ENCODE peak calls at places on chromosomes 16 and 17, in five cellular contexts. F, H, I, O and W are unnamed samples.

GRCh38 chr17:38545531-38546225 is 60.1 kb downstream of the SRCIN1 start:
- DNase-seq in F (no peak), H (no peak), I (no peak), O (no peak), W (no peak)

GRCh38 chr17:2295575-2295974 is 8.0 kb downstream of the SMG6 start:
- DNase-seq in F (no peak), H (no peak), I (no peak), O (no peak), W (no peak)

GRCh38 chr17:62804822-62805221 is 3.3 kb downstream of the MARCHF10 start:
- DNase-seq in F (no peak), H (no peak), I (no peak), O (no peak), W (no peak)

GRCh38 chr17:14843086-14843795 is 421.9 kb downstream of the PMP22 start:
- DNase-seq in F (no peak), H (no peak), I (no peak), O (no peak), W (no peak)

GRCh38 chr16:25868041-25868600 is 176.4 kb downstream of the HS3ST4 start:
- DNase-seq in F (no peak), H (no peak), I (no peak), O (no peak), W (no peak)

GRCh38 chr17:73929860-73930430 is 273.5 kb upstream of the RPL38 start:
- DNase-seq in F (no peak), H (no peak), I (peak), O (no peak), W (no peak)

GRCh38 chr16:89155851-89156739 is 15.5 kb upstream of the CDH15 start:
- DNase-seq in F (no peak), H (no peak), I (no peak), O (no peak), W (no peak)

GRCh38 chr16:12573730-12574383 is 229.8 kb downstream of the CPPED1 start:
- DNase-seq in F (peak), H (peak), I (peak), O (peak), W (peak)

GRCh38 chr16:10982430-10983174 is 38.2 kb downstream of the CLEC16A start:
- DNase-seq in F (peak), H (no peak), I (no peak), O (peak), W (no peak)

GRCh38 chr17:15257316-15257925 is 7.7 kb downstream of the PMP22 start:
- DNase-seq in F (peak), H (peak), I (peak), O (peak), W (peak)

GRCh38 chr16:62963846-62964245 is 927.6 kb upstream of the CDH8 start:
- DNase-seq in F (no peak), H (no peak), I (no peak), O (no peak), W (no peak)

GRCh38 chr17:4948166-4948996 is at the start of gene PFN1:
- DNase-seq in F (peak), H (peak), I (peak), O (peak), W (peak)

GRCh38 chr16:80682435-80683070 is 121.8 kb downstream of the CDYL2 start:
- DNase-seq in F (no peak), H (no peak), I (no peak), O (no peak), W (no peak)

GRCh38 chr17:56150631-56151030 is 2.6 kb upstream of the ANKFN1 start:
- DNase-seq in F (no peak), H (no peak), I (no peak), O (no peak), W (no peak)

GRCh38 chr17:41687828-41688640 is 651 bp upstream of the EIF1 start:
- DNase-seq in F (peak), H (peak), I (peak), O (peak), W (peak)

GRCh38 chr17:29283496-29283895 is 10.5 kb downstream of the NUFIP2 start:
- DNase-seq in F (no peak), H (no peak), I (no peak), O (no peak), W (no peak)

GRCh38 chr16:51453296-51453695 is 302.2 kb upstream of the SALL1 start:
- DNase-seq in F (no peak), H (no peak), I (no peak), O (no peak), W (no peak)

GRCh38 chr16:83994087-83994486 is 26.0 kb downstream of the NECAB2 start:
- DNase-seq in F (no peak), H (no peak), I (no peak), O (no peak), W (no peak)

GRCh38 chr16:15041260-15042011 is 14.4 kb downstream of the NTAN1 start:
- DNase-seq in F (peak), H (peak), I (peak), O (peak), W (no peak)

GRCh38 chr16:48517493-48517892 is 92.5 kb downstream of the N4BP1 start:
- DNase-seq in F (no peak), H (peak), I (no peak), O (no peak), W (no peak)

GRCh38 chr16:68085259-68086071 is at the start of gene NFATC3:
- DNase-seq in F (peak), H (peak), I (peak), O (peak), W (peak)

GRCh38 chr17:13642188-13642587 is 40.5 kb upstream of the HS3ST3A1 start:
- DNase-seq in F (peak), H (no peak), I (no peak), O (no peak), W (no peak)

GRCh38 chr17:59914274-59914854 is 21.4 kb downstream of the RPS6KB1 start:
- DNase-seq in F (no peak), H (no peak), I (peak), O (no peak), W (no peak)

GRCh38 chr17:69223809-69224208 is 4.8 kb downstream of the ABCA10 start:
- DNase-seq in F (no peak), H (no peak), I (no peak), O (no peak), W (no peak)

GRCh38 chr17:48121921-48122650 is 14.5 kb downstream of the SNX11 start:
- DNase-seq in F (no peak), H (no peak), I (no peak), O (no peak), W (no peak)

GRCh38 chr17:45228985-45229517 is 7.4 kb downstream of the FMNL1 start:
- DNase-seq in F (peak), H (peak), I (peak), O (peak), W (peak)

GRCh38 chr16:77111057-77111456 is 79.9 kb upstream of the MON1B start:
- DNase-seq in F (no peak), H (no peak), I (no peak), O (no peak), W (no peak)

GRCh38 chr17:42200702-42201101 is 6.4 kb upstream of the GHDC start:
- DNase-seq in F (peak), H (no peak), I (no peak), O (peak), W (no peak)

GRCh38 chr17:83079766-83080616 is 582 bp downstream of the METRNL start:
- DNase-seq in F (no peak), H (no peak), I (no peak), O (no peak), W (no peak)

GRCh38 chr16:50297301-50298074 is 31.1 kb downstream of the ADCY7 start:
- DNase-seq in F (no peak), H (peak), I (no peak), O (peak), W (no peak)

GRCh38 chr16:68367440-68367839 is 56.6 kb downstream of the PRMT7 start:
- DNase-seq in F (no peak), H (no peak), I (no peak), O (no peak), W (no peak)

GRCh38 chr17:5971969-5972368 is 98.2 kb upstream of the WSCD1 start:
- DNase-seq in F (no peak), H (no peak), I (no peak), O (no peak), W (no peak)

GRCh38 chr17:57035971-57036481 is 49.0 kb upstream of the AKAP1 start:
- DNase-seq in F (peak), H (no peak), I (no peak), O (peak), W (no peak)

GRCh38 chr17:38844261-38844757 is 9.2 kb downstream of the RPL23 start:
- DNase-seq in F (no peak), H (peak), I (peak), O (peak), W (no peak)

GRCh38 chr17:38464251-38464722 is 36.0 kb downstream of the ARHGAP23 start:
- DNase-seq in F (peak), H (peak), I (no peak), O (peak), W (no peak)

GRCh38 chr17:1362964-1363363 is 37.1 kb downstream of the YWHAE start:
- DNase-seq in F (peak), H (no peak), I (no peak), O (no peak), W (no peak)

GRCh38 chr17:3659541-3660111 is 8.8 kb downstream of the TAX1BP3 start:
- DNase-seq in F (peak), H (peak), I (no peak), O (peak), W (no peak)

GRCh38 chr17:48753794-48754499 is 25.4 kb upstream of the HOXB13 start:
- DNase-seq in F (no peak), H (no peak), I (no peak), O (no peak), W (no peak)

GRCh38 chr16:27431773-27432599 is 30.0 kb downstream of the IL21R start:
- DNase-seq in F (peak), H (peak), I (no peak), O (no peak), W (no peak)

DNA sequence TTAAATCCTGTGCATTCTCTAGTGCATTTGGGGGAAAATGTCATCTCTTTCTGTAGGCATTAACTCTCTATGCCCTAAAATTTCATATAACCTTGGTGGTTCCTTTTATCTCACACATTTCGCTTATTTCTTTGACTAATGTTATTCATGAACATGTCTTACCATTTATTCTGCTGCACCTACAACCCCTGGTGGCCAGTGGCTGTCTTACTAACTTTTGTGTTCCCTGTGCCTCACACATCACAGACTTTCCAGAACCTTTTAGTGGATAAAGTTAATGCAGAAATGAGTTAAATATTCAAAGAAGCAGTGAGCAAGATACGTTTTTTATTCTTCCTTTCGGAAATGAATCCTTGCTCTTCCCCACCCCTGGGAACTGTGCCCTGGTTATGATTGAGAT is 111.9 kb downstream of the CDH13 start:
- DNase-seq in F (no peak), H (no peak), I (peak), O (no peak), W (no peak)
- TF ChIP-seq CTCF in F (no peak), H (peak), I (peak), O (peak), W (no peak)

GRCh38 chr16:81964808-81965207 is 46.5 kb downstream of the SDR42E1 start:
- DNase-seq in F (no peak), H (no peak), I (no peak), O (no peak), W (no peak)

GRCh38 chr16:81971853-81972252 is 39.4 kb downstream of the SDR42E1 start:
- DNase-seq in F (no peak), H (no peak), I (no peak), O (no peak), W (no peak)

GRCh38 chr16:81967358-81967757 is 43.9 kb downstream of the SDR42E1 start:
- DNase-seq in F (no peak), H (no peak), I (no peak), O (no peak), W (no peak)
- H3K27ac ChIP-seq in F (no peak), H (no peak), I (no peak), O (no peak), W (no peak)

GRCh38 chr16:87678618-87679017 is 76.3 kb downstream of the JPH3 start:
- DNase-seq in F (no peak), H (no peak), I (no peak), O (no peak), W (no peak)
- TF ChIP-seq CTCF in F (no peak), H (no peak), I (no peak), O (no peak), W (no peak)

GRCh38 chr16:57284206-57284951 is at the start of gene PLLP:
- DNase-seq in F (no peak), H (no peak), I (peak), O (no peak), W (no peak)

GRCh38 chr16:57284952-57285263 is 436 bp upstream of the PLLP start:
- DNase-seq in F (no peak), H (no peak), I (no peak), O (no peak), W (no peak)

GRCh38 chr16:57285379-57285778 is 907 bp upstream of the PLLP start:
- DNase-seq in F (no peak), H (no peak), I (no peak), O (no peak), W (no peak)

GRCh38 chr16:57283956-57284205 is 591 bp downstream of the PLLP start:
- DNase-seq in F (no peak), H (no peak), I (no peak), O (no peak), W (no peak)

DNA sequence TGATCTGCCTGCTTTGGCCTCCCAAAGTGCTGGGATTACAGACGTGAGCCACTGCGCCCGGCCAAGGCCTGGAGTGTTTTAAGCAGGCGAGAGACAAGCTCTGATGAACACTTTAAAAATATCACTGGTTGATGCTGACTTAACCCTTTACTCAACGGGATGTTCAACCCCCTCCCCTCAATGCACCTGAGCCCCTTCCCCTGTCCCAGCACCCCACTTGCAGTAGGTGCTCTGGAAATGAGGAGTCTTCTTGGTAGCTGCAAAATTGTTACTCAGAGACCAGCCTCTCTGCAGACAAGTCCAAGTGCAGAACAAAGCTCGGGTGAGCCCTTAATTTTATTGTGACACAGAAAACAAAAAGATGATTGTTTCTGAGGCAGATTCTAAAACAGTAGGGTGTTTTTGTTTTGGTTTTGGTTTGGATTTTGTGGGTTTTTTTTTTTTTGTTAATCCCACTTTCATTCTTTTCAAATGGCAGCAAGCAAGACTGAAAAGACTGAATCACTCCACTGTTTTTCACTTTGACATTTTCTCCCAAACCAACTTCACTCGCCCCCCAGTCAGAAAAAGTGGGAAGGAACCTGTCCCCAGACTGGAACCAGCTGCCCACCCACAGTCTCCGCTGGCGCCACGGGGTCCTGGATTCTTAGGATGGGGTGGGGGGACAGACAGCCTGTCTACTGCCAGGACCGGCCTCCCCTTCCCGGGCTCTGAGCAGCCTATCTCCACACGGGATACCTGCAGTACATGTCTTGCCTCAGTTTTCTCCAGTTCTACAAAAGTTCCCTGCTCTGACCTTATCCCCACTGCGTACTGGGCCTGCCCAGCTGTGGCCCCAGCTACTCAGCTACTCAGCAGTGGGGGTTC is 5.2 kb upstream of the PLLP start:
- DNase-seq in F (no peak), H (no peak), I (no peak), O (no peak), W (no peak)
- H3K27ac ChIP-seq in F (no peak), H (no peak), I (no peak), O (no peak), W (no peak)

GRCh38 chr17:75694536-75694935 is 26.7 kb upstream of the ITGB4 start:
- DNase-seq in F (no peak), H (no peak), I (no peak), O (no peak), W (no peak)

GRCh38 chr17:75695141-75695829 is 26.0 kb upstream of the ITGB4 start:
- DNase-seq in F (no peak), H (no peak), I (no peak), O (no peak), W (no peak)

GRCh38 chr17:75695830-75696271 is 25.4 kb upstream of the ITGB4 start:
- DNase-seq in F (peak), H (no peak), I (no peak), O (peak), W (no peak)

GRCh38 chr17:75692976-75693375 is 25.8 kb downstream of the SAP30BP start:
- DNase-seq in F (no peak), H (no peak), I (no peak), O (no peak), W (no peak)

DNA sequence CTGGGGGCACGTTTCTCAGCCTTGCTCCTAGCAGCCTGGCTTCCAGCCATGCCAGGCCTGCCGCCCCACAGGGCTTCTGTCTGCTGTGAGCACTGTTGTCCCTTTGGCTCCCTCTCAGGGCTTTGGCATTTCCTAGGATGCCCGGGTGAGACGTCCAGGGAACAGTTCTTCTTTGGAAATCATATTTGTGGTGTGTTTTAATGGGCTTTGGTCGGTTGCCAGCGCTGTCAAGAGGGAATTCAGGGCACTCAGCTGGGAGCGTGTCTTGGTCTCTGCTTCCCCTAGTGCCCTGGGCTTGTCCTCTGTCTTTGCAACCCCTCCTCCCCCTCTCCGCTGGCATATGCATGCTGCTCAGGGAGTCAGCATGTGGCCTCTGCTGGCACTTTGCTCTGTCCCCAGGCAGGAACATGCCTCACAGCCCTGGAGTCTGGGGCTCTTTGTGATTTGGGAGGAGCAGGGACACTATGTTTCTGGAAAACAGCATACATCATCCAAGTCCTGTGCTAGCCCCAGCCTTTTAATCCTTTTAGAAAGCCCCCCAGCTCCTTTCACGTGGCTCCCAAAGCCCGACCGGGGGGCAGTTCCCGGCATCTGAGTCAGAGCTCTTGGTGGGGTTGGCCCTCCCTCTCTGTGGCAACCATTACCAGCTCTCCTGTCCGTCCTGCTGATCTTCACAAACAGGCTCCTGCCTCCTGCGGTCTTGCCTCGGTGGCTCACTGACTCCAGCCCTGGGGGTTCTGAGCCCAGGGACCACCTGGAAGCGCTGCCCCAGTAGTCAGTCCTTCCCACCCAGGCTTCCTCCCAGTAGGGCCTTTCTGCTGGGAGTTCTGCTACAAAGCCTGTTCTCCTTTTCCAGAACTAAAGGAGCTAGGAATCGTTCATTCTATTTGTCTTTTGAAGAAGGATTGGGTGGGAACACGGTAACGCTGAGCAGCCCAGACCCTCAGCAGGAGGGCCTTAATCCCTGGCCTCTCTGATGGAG is 26.7 kb downstream of the SAP30BP start:
- DNase-seq in F (peak), H (peak), I (peak), O (peak), W (no peak)
- TF ChIP-seq CTCF in F (no peak), H (peak), I (no peak), O (no peak), W (no peak)

GRCh38 chr17:64732336-64733006 is 70.4 kb upstream of the SMURF2 start:
- DNase-seq in F (peak), H (no peak), I (no peak), O (peak), W (no peak)

GRCh38 chr17:64739316-64740058 is 77.4 kb upstream of the SMURF2 start:
- DNase-seq in F (no peak), H (peak), I (peak), O (no peak), W (no peak)

GRCh38 chr17:64741038-64741641 is 79.0 kb upstream of the SMURF2 start:
- DNase-seq in F (peak), H (peak), I (no peak), O (peak), W (no peak)

GRCh38 chr17:64741924-64742670 is 80.0 kb upstream of the SMURF2 start:
- DNase-seq in F (peak), H (peak), I (peak), O (peak), W (no peak)

GRCh38 chr17:64736804-64737492 is 74.8 kb upstream of the SMURF2 start:
- DNase-seq in F (no peak), H (no peak), I (peak), O (no peak), W (peak)
- H3K27ac ChIP-seq in F (no peak), H (no peak), I (no peak), O (no peak), W (no peak)

GRCh38 chr17:17109231-17109630 is 67.0 kb downstream of the MPRIP start:
- DNase-seq in F (no peak), H (no peak), I (no peak), O (no peak), W (no peak)
- TF ChIP-seq CTCF in F (no peak), H (no peak), I (no peak), O (peak), W (no peak)

DNA sequence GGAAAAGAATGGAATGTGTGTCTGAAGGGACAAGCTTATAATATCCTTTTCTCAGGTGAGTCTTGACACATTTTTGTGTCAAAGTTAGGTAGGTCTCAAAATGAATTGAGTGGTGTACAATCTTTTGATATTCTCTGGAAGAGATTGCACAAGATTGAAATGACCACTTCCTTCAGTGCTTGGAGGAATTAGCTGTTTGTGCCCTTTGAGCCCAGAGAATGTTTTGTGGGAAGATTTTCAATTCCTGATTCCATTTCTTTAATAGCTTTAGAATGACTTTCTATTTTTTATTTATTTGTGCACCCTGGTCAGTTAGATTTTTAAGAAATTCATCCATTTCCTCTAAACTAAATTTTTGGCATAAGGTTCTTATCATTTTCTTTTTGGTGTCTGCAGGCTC is 1.6 kb upstream of the CCL13 start:
- DNase-seq in F (no peak), H (no peak), I (no peak), O (no peak), W (no peak)
- H3K27ac ChIP-seq in F (no peak), H (no peak), I (no peak), O (no peak), W (no peak)